ENCODE peak calls at places on chromosomes 6 and 20, in nine cellular contexts. Z is small intestine; O is CD8-positive, alpha-beta T cell; L is ascending aorta; X is coronary artery; V is HL-60; P is aorta; S is RWPE1; F is adrenal gland. U is an unnamed sample.

GRCh38 chr6:138250513-138251247 is 32.4 kb upstream of the PBOV1 start:
- DNase-seq in Z (no peak), O (no peak), L (peak), X (no peak), V (no peak), P (peak), S (peak), F (peak), U (peak)

GRCh38 chr20:47265214-47265613 is 91.3 kb downstream of the ZMYND8 start:
- DNase-seq in Z (no peak), O (no peak), L (no peak), X (no peak), V (no peak), P (no peak), S (no peak), F (no peak), U (no peak)

GRCh38 chr6:166775180-166775922 is 148.3 kb upstream of the RPS6KA2 start:
- DNase-seq in Z (peak), O (peak), L (no peak), X (no peak), V (peak), P (peak), S (peak), F (peak), U (no peak)

GRCh38 chr6:7469696-7470095 is 71.8 kb upstream of the DSP start:
- DNase-seq in Z (no peak), O (no peak), L (no peak), X (no peak), V (no peak), P (no peak), S (no peak), F (no peak), U (no peak)

GRCh38 chr20:47181056-47181862 is 175.2 kb downstream of the ZMYND8 start:
- DNase-seq in Z (peak), O (no peak), L (no peak), X (no peak), V (peak), P (no peak), S (peak), F (peak), U (peak)

GRCh38 chr6:34522740-34523139 is 33.4 kb downstream of the SPDEF start:
- DNase-seq in Z (no peak), O (no peak), L (no peak), X (no peak), V (no peak), P (peak), S (no peak), F (no peak), U (no peak)

GRCh38 chr20:63518946-63519764 is 1.4 kb upstream of the PPDPF start:
- DNase-seq in Z (no peak), O (no peak), L (no peak), X (no peak), V (no peak), P (peak), S (no peak), F (peak), U (no peak)

GRCh38 chr6:79750806-79751205 is 119.7 kb downstream of the SH3BGRL2 start:
- DNase-seq in Z (no peak), O (no peak), L (no peak), X (no peak), V (no peak), P (no peak), S (no peak), F (no peak), U (no peak)

GRCh38 chr6:68235192-68235812 is 399.8 kb upstream of the ADGRB3 start:
- DNase-seq in Z (no peak), O (no peak), L (no peak), X (no peak), V (no peak), P (no peak), S (no peak), F (no peak), U (no peak)

GRCh38 chr6:98724537-98724936 is 109.8 kb upstream of the POU3F2 start:
- DNase-seq in Z (no peak), O (no peak), L (no peak), X (no peak), V (no peak), P (no peak), S (no peak), F (no peak), U (no peak)

GRCh38 chr6:27157461-27158315 is 89.8 kb upstream of the PRSS16 start:
- DNase-seq in Z (peak), O (peak), L (no peak), X (no peak), V (no peak), P (peak), S (no peak), F (peak), U (peak)

GRCh38 chr6:75752365-75752764 is 3.3 kb downstream of the MYO6 start:
- DNase-seq in Z (peak), O (no peak), L (no peak), X (no peak), V (no peak), P (no peak), S (no peak), F (no peak), U (no peak)

GRCh38 chr6:92577077-92577719 is 842.2 kb downstream of the EPHA7 start:
- DNase-seq in Z (no peak), O (no peak), L (no peak), X (no peak), V (no peak), P (peak), S (no peak), F (no peak), U (no peak)

GRCh38 chr6:112416885-112417284 is 69.8 kb downstream of the RFPL4B start:
- DNase-seq in Z (no peak), O (no peak), L (no peak), X (no peak), V (no peak), P (no peak), S (no peak), F (no peak), U (no peak)

GRCh38 chr6:52551483-52552277 is 25.2 kb downstream of the TRAM2 start:
- DNase-seq in Z (peak), O (no peak), L (no peak), X (peak), V (no peak), P (peak), S (peak), F (peak), U (no peak)

GRCh38 chr6:1604347-1604990 is 5.2 kb upstream of the FOXC1 start:
- DNase-seq in Z (peak), O (peak), L (no peak), X (no peak), V (no peak), P (peak), S (peak), F (peak), U (no peak)

GRCh38 chr6:12152023-12152960 is 137.9 kb upstream of the EDN1 start:
- DNase-seq in Z (no peak), O (no peak), L (no peak), X (no peak), V (no peak), P (no peak), S (no peak), F (no peak), U (no peak)

GRCh38 chr6:9101920-9102319 is 666.6 kb upstream of the SLC35B3 start:
- DNase-seq in Z (no peak), O (no peak), L (no peak), X (no peak), V (peak), P (no peak), S (no peak), F (no peak), U (no peak)

GRCh38 chr20:8798505-8798904 is 270.4 kb upstream of the PLCB4 start:
- DNase-seq in Z (no peak), O (no peak), L (no peak), X (no peak), V (no peak), P (no peak), S (no peak), F (no peak), U (no peak)

GRCh38 chr6:76230711-76231110 is 158.2 kb upstream of the IMPG1 start:
- DNase-seq in Z (no peak), O (no peak), L (no peak), X (no peak), V (peak), P (no peak), S (no peak), F (no peak), U (no peak)

GRCh38 chr20:40283689-40284088 is 405.3 kb downstream of the MAFB start:
- DNase-seq in Z (peak), O (no peak), L (no peak), X (no peak), V (no peak), P (no peak), S (peak), F (no peak), U (peak)

GRCh38 chr6:79384845-79385244 is 150.4 kb upstream of the HMGN3 start:
- DNase-seq in Z (peak), O (no peak), L (no peak), X (no peak), V (no peak), P (no peak), S (no peak), F (no peak), U (no peak)

GRCh38 chr6:87139236-87139635 is 16.1 kb upstream of the ZNF292 start:
- DNase-seq in Z (peak), O (peak), L (no peak), X (no peak), V (no peak), P (no peak), S (peak), F (peak), U (no peak)

GRCh38 chr6:143361536-143362191 is 88.8 kb downstream of the ADAT2 start:
- DNase-seq in Z (no peak), O (no peak), L (no peak), X (no peak), V (no peak), P (no peak), S (no peak), F (no peak), U (no peak)

GRCh38 chr6:22248513-22249308 is 48.1 kb downstream of the PRL start:
- DNase-seq in Z (no peak), O (no peak), L (no peak), X (no peak), V (no peak), P (no peak), S (peak), F (no peak), U (no peak)

GRCh38 chr6:145147559-145147958 is 587.8 kb downstream of the EPM2A start:
- DNase-seq in Z (no peak), O (no peak), L (no peak), X (no peak), V (no peak), P (no peak), S (peak), F (no peak), U (peak)

GRCh38 chr6:27280540-27281000 is 31.5 kb downstream of the POM121L2 start:
- DNase-seq in Z (no peak), O (no peak), L (no peak), X (no peak), V (no peak), P (no peak), S (no peak), F (no peak), U (no peak)

GRCh38 chr6:38646166-38646565 is 6.4 kb upstream of the BTBD9 start:
- DNase-seq in Z (no peak), O (no peak), L (no peak), X (no peak), V (no peak), P (no peak), S (peak), F (no peak), U (no peak)

GRCh38 chr6:43817192-43817591 is 47.2 kb downstream of the VEGFA start:
- DNase-seq in Z (peak), O (no peak), L (no peak), X (no peak), V (no peak), P (no peak), S (no peak), F (peak), U (no peak)

GRCh38 chr20:458766-459165 is 3.6 kb downstream of the TBC1D20 start:
- DNase-seq in Z (no peak), O (no peak), L (no peak), X (no peak), V (no peak), P (no peak), S (no peak), F (no peak), U (no peak)

GRCh38 chr6:23097569-23097968 is 528.2 kb downstream of the HDGFL1 start:
- DNase-seq in Z (no peak), O (no peak), L (no peak), X (no peak), V (no peak), P (no peak), S (no peak), F (no peak), U (no peak)

GRCh38 chr6:85460951-85461805 is 11.3 kb downstream of the NT5E start:
- DNase-seq in Z (peak), O (peak), L (no peak), X (no peak), V (peak), P (no peak), S (no peak), F (no peak), U (no peak)

DNA sequence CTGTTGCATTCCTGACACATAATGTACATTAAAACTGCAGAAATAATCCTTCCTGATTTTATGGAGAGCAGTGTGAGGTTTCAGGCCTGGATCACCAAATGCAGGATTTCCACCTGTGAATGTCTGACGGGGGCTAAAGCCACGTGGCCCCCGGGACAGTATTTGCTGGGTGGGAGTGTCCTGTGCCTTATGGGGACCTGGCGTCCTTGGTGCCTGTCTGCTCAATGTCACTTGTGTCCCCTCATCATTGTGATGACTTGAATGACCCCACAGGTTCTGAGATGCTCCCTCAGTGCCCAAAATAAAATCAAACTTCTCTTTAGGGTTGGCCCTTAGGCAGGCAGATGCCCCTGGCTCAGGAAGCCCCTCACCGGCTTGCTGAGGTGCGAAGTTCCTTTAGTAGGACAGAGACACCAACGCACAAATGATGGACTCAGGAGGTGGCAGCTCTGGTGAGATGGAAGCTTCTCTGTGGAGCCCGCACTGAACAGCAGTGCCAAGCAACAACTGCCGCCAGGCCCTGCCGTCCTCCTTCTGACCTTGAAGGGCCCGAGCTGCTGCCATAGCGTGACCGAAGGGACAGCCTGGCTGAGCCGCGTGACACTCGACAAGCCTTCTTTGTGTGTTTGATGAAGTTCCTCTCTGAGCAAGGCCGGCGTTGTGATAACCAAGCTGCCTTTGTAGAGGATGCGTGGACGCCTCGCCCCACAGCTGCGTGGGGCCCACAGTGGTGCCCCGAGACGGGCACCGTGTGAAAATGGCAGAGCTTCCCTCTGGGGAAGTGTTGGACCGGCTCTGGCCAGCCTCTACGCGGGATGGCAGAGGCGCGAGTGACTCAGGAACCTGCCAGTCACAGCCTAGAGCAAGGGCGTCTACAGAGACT is 30.9 kb downstream of the FRMD1 start:
- DNase-seq in Z (no peak), O (no peak), L (no peak), X (no peak), V (no peak), P (peak), S (no peak), F (no peak), U (no peak)
- H3K27ac ChIP-seq in Z (no peak), O (no peak), L (no peak), X (no peak), V (no peak), P (no peak), S (no peak), F (no peak), U (no peak)

DNA sequence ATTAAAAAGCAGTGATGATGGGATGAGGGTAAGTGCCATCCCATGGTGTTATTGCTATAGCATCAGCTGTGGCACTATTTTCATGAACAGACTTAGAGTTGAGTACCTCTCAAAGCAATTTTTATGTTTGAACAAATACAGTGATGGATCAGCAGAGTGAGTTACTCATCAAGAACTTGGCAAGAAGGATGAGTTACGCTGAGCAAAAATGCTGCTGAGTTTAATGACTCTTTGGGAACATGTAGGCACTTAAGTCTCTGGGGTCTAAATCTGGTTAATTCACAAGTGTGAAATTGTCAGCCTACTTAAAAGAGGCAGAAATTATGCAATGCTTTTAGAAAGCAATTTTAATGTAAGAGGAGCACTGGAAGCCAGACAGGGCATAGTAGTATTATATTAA is 78.5 kb upstream of the AHI1 start:
- DNase-seq in Z (no peak), O (no peak), L (no peak), X (no peak), V (no peak), P (no peak), S (no peak), F (no peak), U (no peak)
- H3K27ac ChIP-seq in Z (no peak), O (no peak), L (no peak), X (no peak), V (no peak), P (no peak), S (no peak), F (no peak), U (no peak)

GRCh38 chr6:131062245-131063027 is 609 bp downstream of the EPB41L2 start:
- DNase-seq in Z (peak), O (peak), L (no peak), X (no peak), V (no peak), P (peak), S (peak), F (peak), U (no peak)

GRCh38 chr6:131065112-131065823 is 2.2 kb upstream of the EPB41L2 start:
- DNase-seq in Z (peak), O (no peak), L (no peak), X (no peak), V (no peak), P (no peak), S (no peak), F (no peak), U (no peak)

GRCh38 chr6:131063028-131063763 is at the start of gene EPB41L2:
- DNase-seq in Z (peak), O (peak), L (peak), X (peak), V (no peak), P (peak), S (peak), F (peak), U (no peak)

GRCh38 chr6:131065824-131066171 is 2.8 kb upstream of the EPB41L2 start:
- DNase-seq in Z (no peak), O (no peak), L (no peak), X (no peak), V (no peak), P (no peak), S (no peak), F (no peak), U (no peak)

GRCh38 chr6:131063764-131064272 is 773 bp upstream of the EPB41L2 start:
- DNase-seq in Z (peak), O (no peak), L (no peak), X (no peak), V (no peak), P (no peak), S (no peak), F (no peak), U (no peak)
- H3K27ac ChIP-seq in Z (no peak), O (no peak), L (peak), X (peak), V (no peak), P (no peak), S (peak), F (peak), U (peak)

DNA sequence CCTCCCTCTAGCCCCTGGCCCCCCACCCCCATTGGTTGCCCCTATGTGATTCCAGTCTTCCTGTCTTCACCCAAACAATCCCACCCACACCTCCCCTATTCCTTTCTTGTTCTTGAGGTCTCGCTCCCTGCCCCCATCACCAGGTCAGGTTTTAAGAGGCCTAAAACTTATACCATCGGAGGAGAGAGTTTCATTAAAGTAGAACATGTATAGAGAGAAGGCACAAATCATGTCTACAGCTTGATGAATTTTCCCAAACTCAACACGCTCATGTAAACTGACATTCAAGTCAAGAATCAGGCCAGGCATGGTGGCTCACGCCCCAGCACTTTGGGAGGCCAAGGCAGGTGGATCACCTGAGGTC is 44.5 kb downstream of the TGM2 start:
- DNase-seq in Z (no peak), O (no peak), L (no peak), X (no peak), V (no peak), P (no peak), S (no peak), F (no peak), U (no peak)
- H3K27ac ChIP-seq in Z (no peak), O (no peak), L (peak), X (peak), V (no peak), P (no peak), S (no peak), F (no peak), U (no peak)

DNA sequence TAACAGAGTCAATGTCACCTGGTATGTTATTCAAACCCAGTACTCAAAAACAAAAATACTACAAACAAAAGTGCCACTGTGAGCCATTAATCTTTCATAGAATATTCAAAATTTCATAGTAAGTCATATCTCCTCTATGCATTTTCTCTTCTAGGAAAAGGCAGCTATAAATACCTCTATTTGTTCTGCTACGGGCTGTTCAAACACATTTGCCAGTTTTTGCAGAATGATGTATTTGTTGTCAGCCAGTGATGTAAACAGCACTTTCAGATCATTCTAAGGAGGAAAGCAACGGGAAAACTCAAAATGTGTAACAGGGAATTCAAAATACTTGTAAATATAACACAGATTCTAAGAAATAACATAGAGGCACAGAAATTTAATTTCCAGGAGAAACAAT is 388.2 kb downstream of the SYNE1 start:
- DNase-seq in Z (no peak), O (no peak), L (no peak), X (no peak), V (no peak), P (no peak), S (no peak), F (no peak), U (no peak)
- H3K27ac ChIP-seq in Z (no peak), O (no peak), L (peak), X (peak), V (no peak), P (peak), S (no peak), F (no peak), U (no peak)

DNA sequence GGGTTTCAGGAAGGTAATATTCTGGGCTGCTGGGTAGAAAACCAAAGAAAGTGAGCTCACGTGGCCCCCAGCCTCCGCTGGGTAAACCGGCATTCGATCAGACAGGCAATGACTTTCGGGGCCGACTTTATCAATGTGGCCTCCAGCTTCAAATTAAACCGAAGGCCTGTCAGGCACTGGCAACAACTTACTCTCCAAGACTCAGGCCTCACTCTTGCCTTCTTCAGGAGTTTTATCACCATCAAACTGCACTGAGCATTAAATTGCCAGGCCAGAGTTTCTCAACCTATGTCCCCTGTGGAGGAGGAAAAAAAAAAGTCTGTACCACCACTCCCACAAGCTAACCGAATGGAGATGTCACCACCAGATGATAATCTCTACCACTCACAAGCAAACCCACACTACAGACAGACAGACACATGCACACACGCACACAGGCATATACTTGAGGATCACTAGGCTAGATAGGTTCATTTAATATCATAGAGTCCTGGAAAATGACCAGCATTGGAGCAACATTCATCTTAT is 1.1 kb upstream of the MBOAT1 start:
- DNase-seq in Z (peak), O (no peak), L (no peak), X (no peak), V (no peak), P (no peak), S (no peak), F (no peak), U (no peak)
- H3K27ac ChIP-seq in Z (peak), O (peak), L (peak), X (peak), V (peak), P (peak), S (peak), F (peak), U (peak)

GRCh38 chr20:43954704-43955243 is 40.1 kb downstream of the TOX2 start:
- DNase-seq in Z (no peak), O (no peak), L (no peak), X (no peak), V (no peak), P (no peak), S (no peak), F (no peak), U (no peak)
- H3K27ac ChIP-seq in Z (no peak), O (no peak), L (peak), X (no peak), V (peak), P (no peak), S (peak), F (peak), U (peak)